ENCODE peak calls at places on chromosome 5, in five cellular contexts. N is HEK293T, Z is H1, B is NT2/D1, F is HepG2. A is an unnamed sample.

GRCh38 chr5:130678637-130679036 is 486.4 kb downstream of the HINT1 start:
- DNase-seq in F (no peak), N (no peak), B (no peak), Z (no peak), A (no peak)

GRCh38 chr5:140595538-140595937 is 30.9 kb downstream of the SLC35A4 start:
- DNase-seq in F (peak), Z (no peak), N (no peak), B (no peak), A (no peak)

GRCh38 chr5:177312649-177313181 is 1.0 kb upstream of the MXD3 start:
- DNase-seq in B (no peak), F (peak), Z (no peak), N (peak), A (no peak)

GRCh38 chr5:171695804-171696203 is 89.8 kb upstream of the SMIM23 start:
- DNase-seq in N (no peak), Z (no peak), F (no peak), B (no peak), A (no peak)

GRCh38 chr5:159765034-159765433 is 151.2 kb upstream of the ADRA1B start:
- DNase-seq in Z (no peak), N (no peak), B (no peak), F (no peak), A (no peak)

GRCh38 chr5:158060216-158060615 is 201.3 kb upstream of the CLINT1 start:
- DNase-seq in N (no peak), B (no peak), Z (no peak), F (no peak), A (no peak)

GRCh38 chr5:125085797-125086505 is 339.5 kb upstream of the ZNF608 start:
- DNase-seq in F (no peak), N (no peak), Z (no peak), B (no peak), A (no peak)

GRCh38 chr5:177269976-177270375 is 33.5 kb downstream of the RAB24 start:
- DNase-seq in B (no peak), F (no peak), Z (no peak), N (no peak), A (no peak)

GRCh38 chr5:126875303-126875785 is 98.4 kb downstream of the LMNB1 start:
- DNase-seq in B (no peak), Z (no peak), N (peak), F (no peak), A (no peak)

GRCh38 chr5:104412649-104413240 is 850.2 kb upstream of the NUDT12 start:
- DNase-seq in N (peak), B (peak), F (peak), Z (peak), A (no peak)

GRCh38 chr5:96902876-96903275 is 26.6 kb downstream of the ERAP2 start:
- DNase-seq in N (no peak), Z (no peak), F (no peak), B (no peak), A (no peak)

GRCh38 chr5:167895899-167896659 is 395.4 kb upstream of the WWC1 start:
- DNase-seq in N (no peak), Z (no peak), B (no peak), F (no peak), A (no peak)

GRCh38 chr5:169695025-169695625 is 58.0 kb downstream of the DOCK2 start:
- DNase-seq in N (no peak), B (no peak), F (no peak), Z (no peak), A (no peak)

GRCh38 chr5:69334793-69335268 is 2.2 kb upstream of the CCDC125 start:
- DNase-seq in N (peak), F (peak), B (peak), Z (peak), A (no peak)

GRCh38 chr5:176737746-176738699 is 72.3 kb upstream of the UNC5A start:
- DNase-seq in B (no peak), F (no peak), Z (no peak), N (no peak), A (no peak)

GRCh38 chr5:16410338-16410737 is 55.3 kb downstream of the ZNF622 start:
- DNase-seq in B (no peak), F (no peak), Z (no peak), N (no peak), A (no peak)

GRCh38 chr5:140239939-140240700 is 62.8 kb downstream of the PFDN1 start:
- DNase-seq in Z (peak), B (peak), F (peak), N (peak), A (no peak)

GRCh38 chr5:10660135-10660534 is 96.3 kb downstream of the ANKRD33B start:
- DNase-seq in B (no peak), F (no peak), Z (no peak), N (no peak), A (no peak)

GRCh38 chr5:180333661-180334060 is 19.5 kb downstream of the GFPT2 start:
- DNase-seq in Z (no peak), F (no peak), N (no peak), B (no peak), A (no peak)

GRCh38 chr5:174386306-174386705 is 338.1 kb upstream of the MSX2 start:
- DNase-seq in N (no peak), Z (no peak), B (no peak), F (no peak), A (no peak)

GRCh38 chr5:141868541-141868940 is 9.7 kb downstream of the PCDH1 start:
- DNase-seq in N (no peak), B (no peak), Z (no peak), F (no peak), A (no peak)

GRCh38 chr5:157710887-157711286 is 20.3 kb upstream of the THG1L start:
- DNase-seq in Z (no peak), N (no peak), B (no peak), F (no peak), A (no peak)

GRCh38 chr5:75007537-75007847 is 44.9 kb downstream of the GCNT4 start:
- DNase-seq in N (no peak), Z (no peak), B (no peak), F (no peak), A (no peak)

GRCh38 chr5:6552612-6553011 is 80.2 kb downstream of the NSUN2 start:
- DNase-seq in Z (no peak), B (no peak), F (no peak), N (no peak), A (no peak)

GRCh38 chr5:65191554-65192126 is 290.1 kb downstream of the ADAMTS6 start:
- DNase-seq in B (no peak), F (no peak), N (no peak), Z (no peak), A (no peak)

GRCh38 chr5:153863941-153864340 is 174.8 kb downstream of the FAM114A2 start:
- DNase-seq in F (no peak), N (no peak), Z (no peak), B (no peak), A (no peak)

GRCh38 chr5:44932922-44933585 is 124.3 kb downstream of the MRPS30 start:
- DNase-seq in Z (no peak), F (no peak), N (no peak), B (no peak), A (peak)

GRCh38 chr5:15499528-15500325 is at the start of gene FBXL7:
- DNase-seq in F (peak), Z (peak), N (peak), B (peak), A (no peak)

GRCh38 chr5:135425641-135426040 is 21.5 kb downstream of the DCANP1 start:
- DNase-seq in B (no peak), F (no peak), N (no peak), Z (no peak), A (no peak)

GRCh38 chr5:95734156-95734555 is 3.0 kb downstream of the RHOBTB3 start:
- DNase-seq in N (no peak), B (no peak), F (no peak), Z (no peak), A (no peak)

GRCh38 chr5:95731571-95732554 is 727 bp downstream of the RHOBTB3 start:
- DNase-seq in F (peak), N (peak), Z (no peak), B (no peak), A (no peak)

GRCh38 chr5:95733100-95733499 is 2.0 kb downstream of the RHOBTB3 start:
- DNase-seq in F (no peak), Z (no peak), N (no peak), B (no peak), A (no peak)

GRCh38 chr5:95735436-95735835 is 4.3 kb downstream of the RHOBTB3 start:
- DNase-seq in N (no peak), B (no peak), Z (no peak), F (no peak), A (no peak)

DNA sequence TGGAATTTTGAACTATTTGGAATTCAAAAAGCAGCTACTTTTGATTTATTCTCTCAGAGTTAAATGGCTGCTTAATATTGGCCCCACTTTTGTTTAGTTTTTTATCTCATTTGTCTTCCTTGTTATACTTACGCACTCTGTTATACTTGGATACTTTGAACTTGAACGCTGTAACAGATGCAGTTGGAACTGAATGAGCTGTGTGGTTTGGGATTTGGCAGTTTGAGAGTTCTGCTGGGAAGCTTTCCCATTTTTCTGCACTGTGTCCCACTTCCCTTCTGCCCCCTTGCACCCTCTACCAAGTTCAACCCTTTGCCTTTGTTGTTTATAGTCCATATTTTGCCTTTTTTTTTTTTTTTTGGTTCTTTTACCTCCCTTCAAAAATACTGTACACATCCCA is 3.8 kb downstream of the RHOBTB3 start:
- DNase-seq in B (no peak), F (no peak), N (no peak), Z (no peak), A (no peak)
- TF ChIP-seq SUZ12 in B (no peak), F (no peak), N (no peak), Z (no peak), A (no peak)

DNA sequence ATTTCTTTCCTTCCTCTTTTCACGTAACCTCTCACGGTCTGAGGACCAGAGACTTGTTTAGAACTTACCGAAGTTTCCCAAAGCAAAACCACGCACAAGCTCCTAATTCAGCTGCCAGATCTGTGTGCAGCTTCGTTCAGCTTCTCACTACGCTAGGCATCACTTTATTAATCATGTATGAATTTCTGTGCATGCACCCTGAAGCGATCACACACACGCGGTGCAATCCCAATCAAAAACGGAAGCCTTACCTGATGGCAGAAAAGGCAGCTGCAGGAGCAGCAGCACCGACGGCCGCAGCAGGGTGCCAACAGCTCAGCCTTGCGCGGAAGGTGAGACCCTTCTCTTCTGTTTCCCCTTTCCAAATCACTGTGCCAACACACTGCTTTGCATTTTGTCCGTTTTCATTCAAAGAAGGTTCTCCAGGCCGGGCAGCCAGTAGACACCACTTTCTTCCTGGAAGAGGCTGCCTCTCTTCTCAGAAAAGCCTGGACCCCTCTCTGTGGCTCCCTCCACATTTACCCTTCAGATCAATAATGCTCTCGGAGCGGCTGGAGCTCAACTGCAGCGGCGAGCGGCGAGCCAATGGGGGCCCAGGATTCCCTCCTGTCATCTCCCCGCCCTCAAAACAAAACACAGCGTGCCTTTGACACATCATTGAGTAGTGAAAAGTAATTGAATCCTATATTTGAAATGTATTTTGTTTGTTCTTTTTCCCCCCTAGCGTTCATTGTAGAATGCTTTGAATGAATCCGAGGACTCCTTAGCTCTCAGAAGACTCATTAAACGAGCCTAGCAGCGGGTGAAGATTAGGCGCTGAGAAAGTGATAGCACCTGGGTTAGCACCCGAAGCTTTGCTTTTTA is at the start of gene CDH12:
- DNase-seq in F (no peak), Z (no peak), B (peak), N (peak), A (no peak)
- TF ChIP-seq SUZ12 in F (no peak), Z (no peak), B (no peak), N (no peak), A (no peak)

GRCh38 chr5:115785395-115786009 is 31.0 kb downstream of the CDO1 start:
- DNase-seq in N (peak), B (no peak), Z (peak), F (no peak), A (no peak)
- TF ChIP-seq SUZ12 in N (no peak), B (no peak), Z (no peak), F (no peak), A (no peak)

GRCh38 chr5:54285573-54286124 is 24.7 kb downstream of the ARL15 start:
- DNase-seq in F (no peak), B (no peak), Z (no peak), N (peak), A (no peak)
- TF ChIP-seq SUZ12 in F (no peak), B (no peak), Z (no peak), N (no peak), A (no peak)

GRCh38 chr5:53782620-53783019 is 222.2 kb downstream of the NDUFS4 start:
- DNase-seq in B (no peak), F (no peak), N (no peak), Z (no peak), A (no peak)
- TF ChIP-seq SUZ12 in B (no peak), F (no peak), N (no peak), Z (no peak), A (no peak)